ENCODE peak calls at places on chromosomes 5 and 9, in four cellular contexts. X, H, V and D are unnamed samples.

GRCh38 chr5:132375957-132376356 is 6.4 kb downstream of the SLC22A5 start:
- DNase-seq in H (no peak), V (no peak), X (no peak), D (no peak)

GRCh38 chr5:143506881-143507552 is 103.5 kb upstream of the NR3C1 start:
- DNase-seq in V (no peak), H (no peak), X (peak), D (no peak)

GRCh38 chr9:81673310-81673709 is 16.0 kb downstream of the TLE1 start:
- DNase-seq in V (no peak), H (no peak), X (no peak), D (no peak)

GRCh38 chr5:93593476-93594060 is 10.5 kb downstream of the NR2F1 start:
- DNase-seq in V (no peak), X (no peak), H (no peak), D (no peak)

GRCh38 chr9:18422296-18423036 is 51.5 kb upstream of the ADAMTSL1 start:
- DNase-seq in V (no peak), H (no peak), X (no peak), D (no peak)

GRCh38 chr5:1251678-1252580 is 26.7 kb downstream of the SLC6A18 start:
- DNase-seq in X (no peak), V (no peak), H (no peak), D (no peak)

GRCh38 chr5:176644294-176644693 is 3.0 kb upstream of the TSPAN17 start:
- DNase-seq in H (no peak), V (no peak), X (no peak), D (no peak)

GRCh38 chr9:99445377-99445891 is 223.4 kb downstream of the SEC61B start:
- DNase-seq in X (no peak), V (no peak), H (no peak), D (no peak)

GRCh38 chr5:151719228-151719861 is 32.6 kb upstream of the SPARC start:
- DNase-seq in X (peak), H (no peak), V (peak), D (no peak)

GRCh38 chr9:118170032-118170955 is 466.1 kb downstream of the TLR4 start:
- DNase-seq in V (peak), X (peak), H (peak), D (peak)

GRCh38 chr9:134698587-134699342 is 57.2 kb downstream of the COL5A1 start:
- DNase-seq in X (peak), V (peak), H (peak), D (peak)

GRCh38 chr9:126965541-126966428 is 51.2 kb downstream of the RALGPS1 start:
- DNase-seq in H (peak), X (peak), V (peak), D (peak)

GRCh38 chr9:15416880-15417279 is 5.8 kb upstream of the SNAPC3 start:
- DNase-seq in H (peak), V (peak), X (peak), D (no peak)

GRCh38 chr5:82676663-82677062 is 398.5 kb upstream of the RPS23 start:
- DNase-seq in V (no peak), H (no peak), X (no peak), D (no peak)

GRCh38 chr9:134648701-134649525 is 7.3 kb downstream of the COL5A1 start:
- DNase-seq in H (no peak), X (no peak), V (no peak), D (no peak)

DNA sequence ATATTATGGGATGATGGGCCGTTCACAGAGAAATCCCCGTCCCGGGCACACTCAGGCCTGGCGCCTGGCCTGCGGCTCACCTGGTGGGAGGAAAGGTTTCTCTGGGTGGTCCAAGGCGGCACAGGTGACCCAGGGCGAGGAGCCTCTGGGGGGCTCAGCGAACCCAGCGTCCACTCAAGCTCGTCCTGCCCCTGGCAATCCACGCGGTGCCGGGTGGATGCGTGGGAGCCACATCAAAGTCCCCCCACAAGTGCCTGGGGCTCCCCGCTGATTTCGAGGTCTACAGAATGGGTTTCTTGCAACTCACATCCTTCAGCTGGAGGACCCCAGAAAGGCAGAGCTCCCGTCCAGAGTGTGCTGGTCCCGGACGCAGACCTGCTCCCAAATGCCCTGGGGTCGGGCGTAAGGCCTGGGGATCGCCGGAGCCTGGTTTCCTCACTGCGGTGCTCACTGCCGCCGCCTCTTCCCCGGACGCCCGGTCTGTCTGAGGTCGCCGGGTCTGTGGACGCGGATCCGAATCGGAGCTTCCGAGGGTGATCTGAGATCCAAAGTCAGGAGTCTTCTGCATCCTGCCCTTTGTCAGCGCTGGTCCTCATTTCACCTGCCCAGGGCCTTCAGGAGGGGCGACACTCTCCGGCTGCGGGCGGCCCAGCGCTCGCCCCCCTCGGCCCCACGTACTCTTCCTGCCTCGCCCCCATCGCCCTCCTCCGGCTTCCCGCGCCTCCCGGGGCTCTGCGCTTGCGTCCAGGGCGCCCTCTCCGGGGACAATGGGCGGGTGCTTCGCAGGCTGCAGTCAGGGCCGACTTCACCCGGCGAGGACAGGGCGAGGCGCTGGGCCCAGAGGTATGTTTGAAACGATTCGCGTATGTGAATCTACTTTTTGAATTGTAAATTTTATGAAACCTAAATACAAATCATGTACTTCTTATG is 20.0 kb upstream of the RUFY1 start:
- DNase-seq in V (peak), X (no peak), H (no peak), D (no peak)
- TF ChIP-seq SUZ12 in V (no peak), X (no peak), H (no peak), D (no peak)

GRCh38 chr5:33432656-33433055 is 8.1 kb upstream of the TARS1 start:
- DNase-seq in X (peak), H (no peak), V (no peak), D (no peak)
- TF ChIP-seq SUZ12 in X (no peak), H (no peak), V (no peak), D (no peak)

GRCh38 chr5:172433071-172433470 is 21.3 kb downstream of the SH3PXD2B start:
- DNase-seq in X (no peak), V (no peak), H (no peak), D (no peak)

GRCh38 chr5:172436078-172436873 is 18.0 kb downstream of the SH3PXD2B start:
- DNase-seq in X (no peak), V (no peak), H (no peak), D (no peak)

GRCh38 chr5:172435362-172436077 is 18.8 kb downstream of the SH3PXD2B start:
- DNase-seq in V (no peak), X (no peak), H (no peak), D (no peak)

GRCh38 chr5:172433513-172433912 is 20.8 kb downstream of the SH3PXD2B start:
- DNase-seq in V (no peak), X (peak), H (no peak), D (no peak)

DNA sequence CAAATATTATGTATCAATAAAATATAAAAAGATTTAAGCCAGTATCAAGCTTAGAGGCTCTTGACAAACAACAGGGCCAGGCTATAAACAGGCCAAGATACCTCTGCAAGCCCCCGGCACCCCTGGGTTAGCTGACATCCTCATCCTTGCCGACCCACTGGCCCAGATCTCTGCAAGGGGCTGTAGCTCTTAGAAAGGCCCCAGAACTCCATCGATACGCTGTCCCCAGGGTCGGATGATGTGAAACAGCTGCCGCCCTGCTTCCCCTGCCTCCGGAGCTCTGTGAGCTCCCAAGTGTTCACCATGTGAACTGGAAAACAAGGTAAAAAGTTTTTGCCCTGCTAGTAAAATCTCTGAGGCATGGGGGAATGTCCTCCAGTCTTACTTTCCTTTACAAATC is 20.1 kb downstream of the SH3PXD2B start:
- DNase-seq in H (no peak), V (no peak), X (no peak), D (no peak)
- TF ChIP-seq SUZ12 in H (no peak), V (no peak), X (no peak), D (no peak)

DNA sequence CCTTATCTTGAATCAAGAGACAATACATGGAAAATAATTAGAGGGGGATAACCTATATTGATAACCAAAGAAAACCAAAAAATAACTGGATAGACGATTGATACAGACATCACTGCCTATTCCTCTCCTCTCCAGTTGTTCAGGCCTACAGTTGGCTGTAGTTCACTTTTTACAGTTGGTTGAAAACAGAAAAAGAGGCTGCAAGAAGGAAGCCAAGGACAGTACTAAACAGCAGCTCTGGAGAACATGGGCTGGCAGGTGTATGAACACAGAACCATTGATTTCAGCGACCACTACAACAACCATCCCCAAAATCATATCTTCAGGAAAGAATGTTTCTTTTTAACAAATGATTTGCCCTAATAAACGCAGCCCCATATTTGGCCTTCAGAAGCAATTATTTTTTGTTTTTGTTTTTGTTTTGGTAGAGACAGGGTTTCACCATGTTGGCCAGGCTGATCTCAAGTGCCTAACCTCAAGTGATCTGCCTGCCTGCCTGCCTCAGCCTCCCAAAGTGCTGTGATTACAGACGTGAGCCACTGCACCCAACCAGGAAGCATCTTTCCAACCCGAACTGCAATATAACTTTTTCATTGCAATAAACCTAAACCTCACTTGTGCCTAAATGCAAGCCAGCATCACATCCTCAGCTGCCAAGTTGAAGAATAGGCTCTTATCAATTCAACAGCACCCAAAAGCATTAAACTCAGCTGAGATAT is 64.2 kb downstream of the MLLT3 start:
- DNase-seq in H (no peak), X (no peak), V (no peak), D (no peak)
- TF ChIP-seq SUZ12 in H (no peak), X (no peak), V (no peak), D (no peak)

DNA sequence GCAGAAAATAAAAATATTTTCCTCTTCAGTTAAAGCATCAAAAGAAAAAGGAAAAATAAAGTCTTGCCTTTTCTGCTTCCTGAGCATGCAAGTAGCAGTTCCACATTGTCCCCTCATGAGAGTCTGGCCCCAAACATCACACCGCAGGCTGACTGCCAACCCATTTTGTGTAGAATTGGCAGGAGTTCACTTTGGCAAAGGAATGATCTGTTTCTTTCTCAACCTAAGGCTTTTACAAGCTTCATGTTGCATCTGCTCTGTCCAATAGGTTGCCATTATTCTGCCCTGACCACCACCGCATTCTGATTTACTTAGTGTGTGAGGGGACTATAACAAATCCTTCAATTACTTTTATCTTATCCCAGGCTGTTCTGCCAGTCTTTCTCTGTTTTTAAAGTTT is 249.5 kb downstream of the ISL1 start:
- DNase-seq in V (no peak), X (no peak), H (no peak), D (no peak)
- TF ChIP-seq SUZ12 in V (no peak), X (no peak), H (no peak), D (no peak)

DNA sequence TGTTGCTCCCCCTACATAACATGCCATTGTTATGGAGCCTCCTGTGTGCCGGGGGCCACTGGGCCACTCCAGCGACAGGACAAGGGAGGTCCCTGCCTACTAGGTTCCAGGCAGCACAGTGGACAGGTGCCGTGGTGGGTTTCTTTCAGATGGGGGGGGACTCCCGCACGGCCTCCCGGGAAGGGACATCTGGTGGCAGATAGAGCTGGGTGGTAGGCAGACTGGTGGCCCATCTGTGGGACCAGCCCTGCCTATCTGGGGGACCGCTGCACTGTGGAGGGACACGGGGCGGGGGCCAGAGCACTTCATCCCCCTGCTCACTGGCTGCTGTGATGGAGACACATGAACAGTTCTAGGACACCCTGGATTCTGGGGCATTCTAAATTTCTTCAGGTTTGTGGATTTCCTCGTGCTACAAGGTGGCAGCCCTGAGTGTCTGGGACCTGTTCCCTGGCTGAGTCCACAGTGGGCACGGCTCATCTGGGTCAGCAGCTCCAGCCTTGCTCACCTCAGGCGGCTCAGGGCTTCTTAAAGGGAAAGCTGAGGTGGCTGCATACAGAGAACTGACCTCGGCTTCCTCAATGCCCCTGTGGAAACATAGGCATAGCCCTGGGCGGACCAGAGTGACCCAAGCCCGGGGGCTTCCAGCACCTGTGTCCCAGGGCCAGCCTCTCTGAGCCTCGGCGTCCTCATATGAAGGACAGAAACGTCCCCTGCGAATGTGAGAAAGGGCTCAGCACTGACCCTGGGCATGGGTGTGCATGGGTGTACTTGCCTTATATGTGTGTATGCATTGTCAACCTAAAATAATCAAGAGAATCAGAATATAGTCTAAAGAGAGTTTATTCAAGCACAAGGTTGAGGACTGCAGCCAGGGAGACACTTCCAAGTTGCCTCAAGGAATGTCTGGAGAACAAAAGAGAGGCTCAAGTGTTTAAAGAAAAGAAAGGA is 22.5 kb downstream of the FGD3 start:
- DNase-seq in X (no peak), H (no peak), V (no peak), D (no peak)
- TF ChIP-seq SUZ12 in X (no peak), H (no peak), V (no peak), D (no peak)

GRCh38 chr5:137280656-137281055 is 218.5 kb downstream of the SPOCK1 start:
- DNase-seq in V (no peak), H (peak), X (no peak), D (no peak)

GRCh38 chr5:137281201-137281600 is 217.9 kb downstream of the SPOCK1 start:
- DNase-seq in V (no peak), H (no peak), X (no peak), D (no peak)

GRCh38 chr5:137286025-137286610 is 213.0 kb downstream of the SPOCK1 start:
- DNase-seq in H (no peak), V (no peak), X (no peak), D (no peak)

GRCh38 chr5:137282216-137282615 is 216.9 kb downstream of the SPOCK1 start:
- DNase-seq in X (no peak), H (no peak), V (no peak), D (no peak)

DNA sequence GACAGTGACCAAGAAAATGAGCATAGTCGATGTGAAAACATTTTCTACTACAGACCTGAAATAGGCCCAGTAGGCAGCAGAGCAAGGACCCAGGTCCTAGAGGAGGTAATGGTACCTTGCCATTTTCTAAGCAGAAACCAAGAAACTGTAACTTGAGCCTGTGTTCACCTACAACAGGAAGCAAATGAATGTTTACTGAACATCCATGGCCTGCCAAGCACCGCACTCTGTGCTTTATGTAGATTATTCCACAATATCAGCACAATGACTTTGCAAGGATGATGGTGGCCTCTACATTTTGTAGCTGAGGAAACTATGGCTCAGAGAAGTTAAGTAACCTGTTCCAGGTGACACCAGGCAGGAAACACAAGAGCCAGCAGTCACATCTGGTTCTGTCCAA is 215.3 kb downstream of the SPOCK1 start:
- DNase-seq in H (no peak), X (no peak), V (no peak), D (no peak)
- TF ChIP-seq SUZ12 in H (no peak), X (no peak), V (no peak), D (no peak)